ENCODE peak calls at places on chromosomes 7 and 10, in four cellular contexts. M is HepG2, U is K562, B is H1. P is an unnamed sample.

GRCh38 chr7:24197852-24198251 is 86.1 kb upstream of the NPY start:
- DNase-seq in B (no peak), M (no peak), U (no peak), P (no peak)

GRCh38 chr7:30148426-30148825 is 13.6 kb downstream of the MTURN start:
- DNase-seq in U (no peak), B (no peak), M (no peak), P (no peak)

GRCh38 chr10:84076047-84076388 is 63.3 kb upstream of the GHITM start:
- DNase-seq in M (no peak), U (no peak), B (no peak), P (no peak)

GRCh38 chr7:74665296-74665938 is 7.9 kb downstream of the GTF2I start:
- DNase-seq in B (no peak), M (no peak), U (no peak), P (no peak)

GRCh38 chr10:550665-551460 is 138.6 kb downstream of the DIP2C start:
- DNase-seq in M (no peak), U (no peak), B (no peak), P (no peak)

GRCh38 chr7:71173955-71174354 is 42.0 kb downstream of the GALNT17 start:
- DNase-seq in B (no peak), U (no peak), M (no peak), P (no peak)

GRCh38 chr7:2018786-2019692 is 213.7 kb downstream of the MAD1L1 start:
- DNase-seq in B (no peak), U (peak; percentile 79), M (no peak), P (no peak)

GRCh38 chr10:43606323-43607198 is at the start of gene ZNF485:
- DNase-seq in U (peak; percentile 91), M (peak; percentile 23), B (peak; percentile 33), P (peak; percentile 58)

GRCh38 chr7:70131807-70132565 is 533.7 kb downstream of the AUTS2 start:
- DNase-seq in B (no peak), U (no peak), M (no peak), P (no peak)

GRCh38 chr10:133131053-133131452 is 29.0 kb upstream of the KNDC1 start:
- DNase-seq in U (no peak), B (no peak), M (no peak), P (no peak)

GRCh38 chr7:142859829-142860228 is 5.0 kb downstream of the EPHB6 start:
- DNase-seq in B (no peak), M (no peak), U (no peak), P (no peak)

DNA sequence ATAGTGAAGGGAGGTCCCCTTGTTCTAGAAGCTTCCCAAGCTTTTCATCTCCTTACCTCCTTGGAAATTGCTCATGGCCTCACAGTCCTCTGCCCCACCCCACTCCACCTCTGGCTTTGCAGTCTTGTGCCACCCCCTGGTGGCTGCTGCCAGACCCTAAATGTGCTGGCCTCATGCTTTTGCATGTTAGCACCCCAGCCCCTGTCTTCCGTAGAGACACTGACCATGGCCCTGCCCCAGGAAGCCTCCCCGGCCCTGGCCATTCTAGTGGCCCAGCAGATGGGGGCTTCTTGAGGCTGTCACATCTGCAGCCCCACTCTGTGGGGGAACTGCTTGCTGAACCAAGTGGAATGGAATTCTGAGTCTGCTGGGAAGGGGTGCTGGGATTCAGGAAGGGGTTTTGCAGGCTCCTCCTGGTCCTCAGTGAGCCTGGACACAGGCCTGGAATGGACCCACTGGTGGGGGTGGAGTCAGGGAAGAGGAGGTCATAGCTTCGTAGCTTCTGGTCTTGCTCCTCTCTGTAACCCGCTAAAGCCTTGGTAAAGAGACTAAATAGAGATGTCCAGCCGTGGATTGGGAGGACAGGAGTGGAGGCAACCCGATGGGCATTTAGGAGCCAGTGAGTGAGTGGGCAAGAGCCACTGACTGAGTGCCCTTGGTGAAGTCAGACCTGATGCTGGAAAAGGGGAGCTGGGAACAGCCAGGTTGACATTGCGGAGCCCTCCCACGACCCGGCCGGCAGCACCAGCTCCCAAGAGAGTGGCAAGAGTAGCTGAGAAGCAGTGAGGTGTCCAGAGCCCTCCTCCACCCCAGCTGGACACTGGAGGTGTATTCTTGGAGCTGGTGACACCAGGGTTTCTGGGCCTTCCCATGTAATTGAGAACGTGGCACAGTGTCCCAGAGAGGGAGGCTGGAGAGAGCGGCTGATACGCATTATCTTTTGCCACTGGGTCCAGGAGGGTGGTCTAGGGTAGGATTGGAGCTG is 20.9 kb downstream of the RAMP3 start:
- DNase-seq in U (peak; percentile 59), B (no peak), M (peak; percentile 4), P (peak; percentile 40)
- TF ChIP-seq RNF2 in U (no peak), B (no peak), M (no peak), P (no peak)

GRCh38 chr7:131007439-131008330 is 273.7 kb upstream of the KLF14 start:
- DNase-seq in M (peak; percentile 70), B (no peak), U (peak; percentile 76), P (peak; percentile 93)

GRCh38 chr7:131010714-131011436 is 276.9 kb upstream of the KLF14 start:
- DNase-seq in B (no peak), M (no peak), U (no peak), P (no peak)

GRCh38 chr7:131011437-131011752 is 277.4 kb upstream of the KLF14 start:
- DNase-seq in B (no peak), U (no peak), M (no peak), P (no peak)

GRCh38 chr7:131010029-131010705 is 276.2 kb upstream of the KLF14 start:
- DNase-seq in M (no peak), U (no peak), B (no peak), P (no peak)

GRCh38 chr7:131008840-131009651 is 275.0 kb upstream of the KLF14 start:
- DNase-seq in B (no peak), U (no peak), M (no peak), P (no peak)
- H3K27ac ChIP-seq in B (no peak overlapping the region), U (no peak overlapping the region), M (no peak overlapping the region), P (peak overlapping the region; percentile 87)

GRCh38 chr7:157650801-157651200 is 314.0 kb downstream of the DNAJB6 start:
- DNase-seq in B (no peak), U (no peak), M (no peak), P (no peak)

GRCh38 chr7:157652161-157652953 is 315.6 kb downstream of the DNAJB6 start:
- DNase-seq in U (no peak), B (no peak), M (no peak), P (no peak)

GRCh38 chr7:157652954-157653826 is 316.4 kb downstream of the DNAJB6 start:
- DNase-seq in M (no peak), U (no peak), B (no peak), P (no peak)

GRCh38 chr7:157651366-157652160 is 314.8 kb downstream of the DNAJB6 start:
- DNase-seq in M (no peak), U (no peak), B (no peak), P (no peak)

DNA sequence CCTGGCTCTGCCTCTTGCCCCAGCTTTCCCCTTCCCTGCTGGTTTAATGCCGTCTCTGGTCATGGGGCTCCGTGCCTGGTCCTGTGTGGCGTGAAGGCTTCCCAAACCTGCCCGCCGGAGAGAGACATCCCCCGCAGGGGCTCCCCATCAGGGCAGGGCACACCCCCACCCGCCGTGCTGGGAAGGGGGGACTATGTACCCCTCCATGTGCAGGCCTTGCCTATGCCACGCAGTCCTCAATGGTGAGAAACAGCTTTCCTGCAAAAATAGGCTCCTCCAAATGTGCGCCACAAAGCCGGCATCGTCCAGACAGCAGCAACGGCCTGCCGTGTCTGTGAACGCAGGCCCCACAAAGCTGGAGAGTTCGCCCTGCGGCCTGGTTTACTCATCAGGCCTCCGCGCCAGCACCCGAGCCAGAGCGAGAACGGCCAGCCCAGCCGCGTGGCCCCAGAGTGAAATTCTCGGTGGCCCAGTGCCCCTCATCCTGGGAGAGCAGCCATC is 313.4 kb downstream of the DNAJB6 start:
- DNase-seq in U (no peak), B (no peak), M (no peak), P (no peak)
- TF ChIP-seq RNF2 in U (no peak), B (no peak), M (no peak), P (no peak)

DNA sequence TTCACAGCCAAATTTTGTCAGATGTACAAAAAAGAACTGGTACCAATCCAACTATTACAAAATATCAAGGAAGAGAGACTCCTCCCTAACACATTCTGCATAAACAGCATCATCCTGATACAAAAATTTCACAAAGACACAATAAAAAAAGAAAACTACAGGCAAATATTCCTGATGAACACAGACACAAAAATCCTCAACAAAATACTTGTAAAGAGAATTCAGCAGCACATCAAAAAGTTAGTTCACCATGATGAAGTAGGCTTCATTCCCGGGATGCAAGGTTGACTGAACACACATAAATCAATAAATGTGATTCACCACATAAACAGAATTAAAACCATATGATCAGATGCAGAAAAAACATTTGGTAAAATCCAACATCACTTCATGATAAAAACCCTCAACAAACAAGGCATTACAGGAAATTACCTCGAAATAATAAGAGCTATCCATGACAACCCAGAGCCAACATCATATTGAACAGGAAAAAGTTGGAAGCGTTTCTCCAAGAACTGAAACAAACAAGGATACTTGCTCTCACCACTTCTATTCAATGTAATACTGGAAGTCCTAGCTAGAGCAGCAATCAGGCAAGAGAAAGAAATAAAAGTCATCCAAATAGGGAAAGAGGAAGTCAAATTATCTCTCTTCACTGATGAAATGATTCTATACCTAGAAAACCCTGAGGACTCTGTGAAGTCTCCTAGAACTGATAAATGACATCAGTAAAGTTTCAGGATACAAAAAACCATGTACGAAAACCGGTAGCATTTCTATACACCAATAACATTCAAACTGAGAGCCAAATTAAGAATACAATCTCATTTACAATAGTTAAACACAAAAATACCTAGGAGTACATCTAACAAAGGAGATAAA is 223.1 kb downstream of the REEP3 start:
- DNase-seq in U (no peak), B (no peak), M (no peak), P (no peak)
- H3K27ac ChIP-seq in U (no peak overlapping the region), B (no peak overlapping the region), M (no peak overlapping the region), P (no peak overlapping the region)

DNA sequence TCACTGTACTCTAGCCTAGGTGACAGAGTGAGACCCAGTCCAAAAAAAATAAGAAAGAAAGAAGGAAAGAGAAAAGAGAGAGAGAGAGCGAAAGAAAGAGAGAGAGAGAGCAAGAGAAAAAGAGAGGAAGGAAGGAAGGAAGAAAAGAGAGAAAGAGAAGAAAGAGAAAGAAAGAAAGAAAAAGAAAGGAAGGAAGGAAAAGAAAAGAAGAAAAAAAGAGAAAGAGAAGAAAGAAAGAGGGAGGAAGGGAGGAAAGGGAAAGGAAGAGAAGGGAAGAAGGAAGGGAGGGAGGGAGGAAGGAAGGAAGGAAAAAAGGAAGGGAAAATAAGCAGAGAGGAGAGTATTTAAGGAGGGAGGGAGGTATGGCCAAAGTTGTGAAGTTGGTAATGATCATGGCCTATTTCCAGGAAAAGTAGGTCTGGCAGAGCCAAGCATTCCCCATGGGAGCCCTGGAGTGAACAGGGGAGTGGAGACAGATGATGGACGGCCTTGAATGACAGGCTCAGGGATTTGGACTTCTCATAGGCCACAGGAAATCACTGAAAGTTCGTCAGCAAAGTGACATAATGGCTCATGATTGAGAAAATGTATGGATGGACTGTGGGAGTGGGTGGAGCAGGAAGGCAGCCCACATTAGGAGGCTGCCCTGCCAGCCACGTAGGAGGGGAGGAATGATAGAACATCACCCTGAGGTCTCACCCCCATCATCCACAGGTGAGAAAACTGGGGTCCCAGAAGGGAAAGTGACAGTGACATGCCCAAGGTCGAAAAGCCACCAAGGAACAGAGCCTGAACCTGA is 44.7 kb upstream of the CUX1 start:
- DNase-seq in B (no peak), M (no peak), U (no peak), P (no peak)
- TF ChIP-seq RNF2 in B (no peak), M (no peak), U (no peak), P (no peak)

GRCh38 chr10:34181545-34182300 is 633.4 kb downstream of the PARD3 start:
- DNase-seq in U (no peak), M (no peak), B (no peak), P (no peak)
- H3K27ac ChIP-seq in U (no peak overlapping the region), M (no peak overlapping the region), B (no peak overlapping the region), P (no peak overlapping the region)